ENCODE peak calls at places on chromosomes 11 and 22, in eight cellular contexts. One of them, this sample, is unnamed.

GRCh38 chr11:86469491-86470388 is 95.1 kb downstream of the CCDC81 start:
- DNase-seq in MCF 10A: no peak
- DNase-seq in stimulated activated CD4-positive, alpha-beta T cell treated with anti-CD3 and anti-CD28 coated beads, Interleukin-4, amount 100 ng/mL, for 24 hours: no peak
- DNase-seq in memory B cell: no peak
- DNase-seq in EL: no peak
- DNase-seq in spleen: no peak
- DNase-seq in HCEC 1CT: no peak
- DNase-seq in HTR-8/SVneo: no peak
- DNase-seq in this sample: no peak

GRCh38 chr11:119491753-119492455 is 68.9 kb upstream of the THY1 start:
- DNase-seq in MCF 10A: no peak
- DNase-seq in stimulated activated CD4-positive, alpha-beta T cell treated with anti-CD3 and anti-CD28 coated beads, Interleukin-4, amount 100 ng/mL, for 24 hours: no peak
- DNase-seq in memory B cell: no peak
- DNase-seq in EL: peak
- DNase-seq in spleen: peak
- DNase-seq in HCEC 1CT: peak
- DNase-seq in HTR-8/SVneo: no peak
- DNase-seq in this sample: no peak

GRCh38 chr11:110852925-110853324 is 140.7 kb upstream of the ARHGAP20 start:
- DNase-seq in MCF 10A: no peak
- DNase-seq in stimulated activated CD4-positive, alpha-beta T cell treated with anti-CD3 and anti-CD28 coated beads, Interleukin-4, amount 100 ng/mL, for 24 hours: no peak
- DNase-seq in memory B cell: no peak
- DNase-seq in EL: no peak
- DNase-seq in spleen: no peak
- DNase-seq in HCEC 1CT: no peak
- DNase-seq in HTR-8/SVneo: no peak
- DNase-seq in this sample: no peak

GRCh38 chr11:39673994-39674393 is 1785.5 kb downstream of the LRRC4C start:
- DNase-seq in MCF 10A: no peak
- DNase-seq in stimulated activated CD4-positive, alpha-beta T cell treated with anti-CD3 and anti-CD28 coated beads, Interleukin-4, amount 100 ng/mL, for 24 hours: no peak
- DNase-seq in memory B cell: no peak
- DNase-seq in EL: no peak
- DNase-seq in spleen: no peak
- DNase-seq in HCEC 1CT: no peak
- DNase-seq in HTR-8/SVneo: no peak
- DNase-seq in this sample: no peak

GRCh38 chr11:61526956-61527731 is 18.6 kb downstream of the LRRC10B start:
- DNase-seq in MCF 10A: no peak
- DNase-seq in stimulated activated CD4-positive, alpha-beta T cell treated with anti-CD3 and anti-CD28 coated beads, Interleukin-4, amount 100 ng/mL, for 24 hours: no peak
- DNase-seq in memory B cell: no peak
- DNase-seq in EL: no peak
- DNase-seq in spleen: no peak
- DNase-seq in HCEC 1CT: no peak
- DNase-seq in HTR-8/SVneo: no peak
- DNase-seq in this sample: no peak

GRCh38 chr22:35231585-35232084 is 25.7 kb upstream of the HMGXB4 start:
- DNase-seq in MCF 10A: peak
- DNase-seq in stimulated activated CD4-positive, alpha-beta T cell treated with anti-CD3 and anti-CD28 coated beads, Interleukin-4, amount 100 ng/mL, for 24 hours: peak
- DNase-seq in memory B cell: peak
- DNase-seq in EL: peak
- DNase-seq in spleen: peak
- DNase-seq in HCEC 1CT: peak
- DNase-seq in HTR-8/SVneo: peak
- DNase-seq in this sample: peak

GRCh38 chr11:11583801-11584445 is 37.9 kb downstream of the GALNT18 start:
- DNase-seq in MCF 10A: no peak
- DNase-seq in stimulated activated CD4-positive, alpha-beta T cell treated with anti-CD3 and anti-CD28 coated beads, Interleukin-4, amount 100 ng/mL, for 24 hours: no peak
- DNase-seq in memory B cell: no peak
- DNase-seq in EL: no peak
- DNase-seq in spleen: no peak
- DNase-seq in HCEC 1CT: no peak
- DNase-seq in HTR-8/SVneo: no peak
- DNase-seq in this sample: no peak

GRCh38 chr11:86990520-86990919 is 35.3 kb upstream of the FZD4 start:
- DNase-seq in MCF 10A: peak
- DNase-seq in stimulated activated CD4-positive, alpha-beta T cell treated with anti-CD3 and anti-CD28 coated beads, Interleukin-4, amount 100 ng/mL, for 24 hours: no peak
- DNase-seq in memory B cell: no peak
- DNase-seq in EL: peak
- DNase-seq in spleen: no peak
- DNase-seq in HCEC 1CT: peak
- DNase-seq in HTR-8/SVneo: peak
- DNase-seq in this sample: no peak

GRCh38 chr11:77884186-77884828 is 63.4 kb downstream of the AAMDC start:
- DNase-seq in MCF 10A: no peak
- DNase-seq in stimulated activated CD4-positive, alpha-beta T cell treated with anti-CD3 and anti-CD28 coated beads, Interleukin-4, amount 100 ng/mL, for 24 hours: no peak
- DNase-seq in memory B cell: no peak
- DNase-seq in EL: peak
- DNase-seq in spleen: no peak
- DNase-seq in HCEC 1CT: peak
- DNase-seq in HTR-8/SVneo: no peak
- DNase-seq in this sample: no peak

GRCh38 chr22:20550851-20551744 is 43.7 kb downstream of the MED15 start:
- DNase-seq in MCF 10A: no peak
- DNase-seq in stimulated activated CD4-positive, alpha-beta T cell treated with anti-CD3 and anti-CD28 coated beads, Interleukin-4, amount 100 ng/mL, for 24 hours: peak
- DNase-seq in memory B cell: peak
- DNase-seq in EL: peak
- DNase-seq in spleen: peak
- DNase-seq in HCEC 1CT: peak
- DNase-seq in HTR-8/SVneo: no peak
- DNase-seq in this sample: peak

GRCh38 chr11:104092744-104093143 is 56.3 kb downstream of the DDI1 start:
- DNase-seq in MCF 10A: no peak
- DNase-seq in stimulated activated CD4-positive, alpha-beta T cell treated with anti-CD3 and anti-CD28 coated beads, Interleukin-4, amount 100 ng/mL, for 24 hours: no peak
- DNase-seq in memory B cell: no peak
- DNase-seq in EL: no peak
- DNase-seq in spleen: no peak
- DNase-seq in HCEC 1CT: no peak
- DNase-seq in HTR-8/SVneo: no peak
- DNase-seq in this sample: no peak

GRCh38 chr11:72236083-72236697 is 7.8 kb downstream of the PHOX2A start:
- DNase-seq in MCF 10A: no peak
- DNase-seq in stimulated activated CD4-positive, alpha-beta T cell treated with anti-CD3 and anti-CD28 coated beads, Interleukin-4, amount 100 ng/mL, for 24 hours: no peak
- DNase-seq in memory B cell: no peak
- DNase-seq in EL: no peak
- DNase-seq in spleen: no peak
- DNase-seq in HCEC 1CT: no peak
- DNase-seq in HTR-8/SVneo: no peak
- DNase-seq in this sample: no peak

GRCh38 chr11:35784699-35785098 is 122.1 kb downstream of the TRIM44 start:
- DNase-seq in MCF 10A: no peak
- DNase-seq in stimulated activated CD4-positive, alpha-beta T cell treated with anti-CD3 and anti-CD28 coated beads, Interleukin-4, amount 100 ng/mL, for 24 hours: no peak
- DNase-seq in memory B cell: no peak
- DNase-seq in EL: no peak
- DNase-seq in spleen: no peak
- DNase-seq in HCEC 1CT: no peak
- DNase-seq in HTR-8/SVneo: no peak
- DNase-seq in this sample: no peak

GRCh38 chr11:128040603-128041002 is 546.8 kb downstream of the ETS1 start:
- DNase-seq in MCF 10A: peak
- DNase-seq in stimulated activated CD4-positive, alpha-beta T cell treated with anti-CD3 and anti-CD28 coated beads, Interleukin-4, amount 100 ng/mL, for 24 hours: no peak
- DNase-seq in memory B cell: no peak
- DNase-seq in EL: no peak
- DNase-seq in spleen: no peak
- DNase-seq in HCEC 1CT: peak
- DNase-seq in HTR-8/SVneo: no peak
- DNase-seq in this sample: no peak

GRCh38 chr22:45268958-45269844 is 15.5 kb upstream of the UPK3A start:
- DNase-seq in MCF 10A: peak
- DNase-seq in stimulated activated CD4-positive, alpha-beta T cell treated with anti-CD3 and anti-CD28 coated beads, Interleukin-4, amount 100 ng/mL, for 24 hours: peak
- DNase-seq in memory B cell: peak
- DNase-seq in EL: peak
- DNase-seq in spleen: peak
- DNase-seq in HCEC 1CT: peak
- DNase-seq in HTR-8/SVneo: peak
- DNase-seq in this sample: peak

GRCh38 chr11:30314625-30315024 is 8.3 kb upstream of the ARL14EP start:
- DNase-seq in MCF 10A: no peak
- DNase-seq in stimulated activated CD4-positive, alpha-beta T cell treated with anti-CD3 and anti-CD28 coated beads, Interleukin-4, amount 100 ng/mL, for 24 hours: no peak
- DNase-seq in memory B cell: no peak
- DNase-seq in EL: no peak
- DNase-seq in spleen: no peak
- DNase-seq in HCEC 1CT: no peak
- DNase-seq in HTR-8/SVneo: no peak
- DNase-seq in this sample: no peak

GRCh38 chr11:43517518-43517917 is 158.8 kb downstream of the TTC17 start:
- DNase-seq in MCF 10A: no peak
- DNase-seq in stimulated activated CD4-positive, alpha-beta T cell treated with anti-CD3 and anti-CD28 coated beads, Interleukin-4, amount 100 ng/mL, for 24 hours: no peak
- DNase-seq in memory B cell: no peak
- DNase-seq in EL: peak
- DNase-seq in spleen: no peak
- DNase-seq in HCEC 1CT: peak
- DNase-seq in HTR-8/SVneo: no peak
- DNase-seq in this sample: no peak

GRCh38 chr11:46737699-46738098 is 18.7 kb downstream of the F2 start:
- DNase-seq in MCF 10A: no peak
- DNase-seq in stimulated activated CD4-positive, alpha-beta T cell treated with anti-CD3 and anti-CD28 coated beads, Interleukin-4, amount 100 ng/mL, for 24 hours: no peak
- DNase-seq in memory B cell: no peak
- DNase-seq in EL: no peak
- DNase-seq in spleen: peak
- DNase-seq in HCEC 1CT: no peak
- DNase-seq in HTR-8/SVneo: no peak
- DNase-seq in this sample: no peak

GRCh38 chr11:65314501-65315203 is at the start of gene CDC42EP2:
- DNase-seq in MCF 10A: peak
- DNase-seq in stimulated activated CD4-positive, alpha-beta T cell treated with anti-CD3 and anti-CD28 coated beads, Interleukin-4, amount 100 ng/mL, for 24 hours: peak
- DNase-seq in memory B cell: peak
- DNase-seq in EL: peak
- DNase-seq in spleen: peak
- DNase-seq in HCEC 1CT: peak
- DNase-seq in HTR-8/SVneo: peak
- DNase-seq in this sample: peak

GRCh38 chr11:34276465-34276864 is 81.3 kb downstream of the ABTB2 start:
- DNase-seq in MCF 10A: no peak
- DNase-seq in stimulated activated CD4-positive, alpha-beta T cell treated with anti-CD3 and anti-CD28 coated beads, Interleukin-4, amount 100 ng/mL, for 24 hours: no peak
- DNase-seq in memory B cell: no peak
- DNase-seq in EL: no peak
- DNase-seq in spleen: no peak
- DNase-seq in HCEC 1CT: no peak
- DNase-seq in HTR-8/SVneo: no peak
- DNase-seq in this sample: no peak

GRCh38 chr11:83801799-83802198 is 515.6 kb upstream of the CCDC90B start:
- DNase-seq in MCF 10A: peak
- DNase-seq in stimulated activated CD4-positive, alpha-beta T cell treated with anti-CD3 and anti-CD28 coated beads, Interleukin-4, amount 100 ng/mL, for 24 hours: no peak
- DNase-seq in memory B cell: no peak
- DNase-seq in EL: no peak
- DNase-seq in spleen: no peak
- DNase-seq in HCEC 1CT: no peak
- DNase-seq in HTR-8/SVneo: no peak
- DNase-seq in this sample: no peak

GRCh38 chr11:83220279-83220678 is 26.8 kb downstream of the ANKRD42 start:
- DNase-seq in MCF 10A: peak
- DNase-seq in stimulated activated CD4-positive, alpha-beta T cell treated with anti-CD3 and anti-CD28 coated beads, Interleukin-4, amount 100 ng/mL, for 24 hours: no peak
- DNase-seq in memory B cell: no peak
- DNase-seq in EL: no peak
- DNase-seq in spleen: no peak
- DNase-seq in HCEC 1CT: no peak
- DNase-seq in HTR-8/SVneo: no peak
- DNase-seq in this sample: no peak

GRCh38 chr11:130145975-130146776 is 13.4 kb upstream of the ST14 start:
- DNase-seq in MCF 10A: peak
- DNase-seq in stimulated activated CD4-positive, alpha-beta T cell treated with anti-CD3 and anti-CD28 coated beads, Interleukin-4, amount 100 ng/mL, for 24 hours: no peak
- DNase-seq in memory B cell: no peak
- DNase-seq in EL: no peak
- DNase-seq in spleen: no peak
- DNase-seq in HCEC 1CT: no peak
- DNase-seq in HTR-8/SVneo: no peak
- DNase-seq in this sample: no peak

GRCh38 chr22:44180706-44181032 is at the start of gene PARVG:
- DNase-seq in MCF 10A: peak
- DNase-seq in stimulated activated CD4-positive, alpha-beta T cell treated with anti-CD3 and anti-CD28 coated beads, Interleukin-4, amount 100 ng/mL, for 24 hours: peak
- DNase-seq in memory B cell: peak
- DNase-seq in EL: no peak
- DNase-seq in spleen: peak
- DNase-seq in HCEC 1CT: no peak
- DNase-seq in HTR-8/SVneo: no peak
- DNase-seq in this sample: peak

GRCh38 chr11:36271794-36272409 is 17.3 kb downstream of the COMMD9 start:
- DNase-seq in MCF 10A: no peak
- DNase-seq in stimulated activated CD4-positive, alpha-beta T cell treated with anti-CD3 and anti-CD28 coated beads, Interleukin-4, amount 100 ng/mL, for 24 hours: no peak
- DNase-seq in memory B cell: no peak
- DNase-seq in EL: peak
- DNase-seq in spleen: no peak
- DNase-seq in HCEC 1CT: no peak
- DNase-seq in HTR-8/SVneo: no peak
- DNase-seq in this sample: no peak

GRCh38 chr11:1568451-1568911 is 3.6 kb downstream of the DUSP8 start:
- DNase-seq in MCF 10A: no peak
- DNase-seq in stimulated activated CD4-positive, alpha-beta T cell treated with anti-CD3 and anti-CD28 coated beads, Interleukin-4, amount 100 ng/mL, for 24 hours: no peak
- DNase-seq in memory B cell: no peak
- DNase-seq in EL: no peak
- DNase-seq in spleen: peak
- DNase-seq in HCEC 1CT: no peak
- DNase-seq in HTR-8/SVneo: no peak
- DNase-seq in this sample: no peak

GRCh38 chr11:68010058-68011041 is at the start of gene ALDH3B1:
- DNase-seq in MCF 10A: peak
- DNase-seq in stimulated activated CD4-positive, alpha-beta T cell treated with anti-CD3 and anti-CD28 coated beads, Interleukin-4, amount 100 ng/mL, for 24 hours: no peak
- DNase-seq in memory B cell: peak
- DNase-seq in EL: peak
- DNase-seq in spleen: peak
- DNase-seq in HCEC 1CT: peak
- DNase-seq in HTR-8/SVneo: peak
- DNase-seq in this sample: no peak

GRCh38 chr22:28864878-28865596 is 18.3 kb upstream of the ZNRF3 start:
- DNase-seq in MCF 10A: no peak
- DNase-seq in stimulated activated CD4-positive, alpha-beta T cell treated with anti-CD3 and anti-CD28 coated beads, Interleukin-4, amount 100 ng/mL, for 24 hours: no peak
- DNase-seq in memory B cell: no peak
- DNase-seq in EL: no peak
- DNase-seq in spleen: peak
- DNase-seq in HCEC 1CT: no peak
- DNase-seq in HTR-8/SVneo: no peak
- DNase-seq in this sample: no peak

GRCh38 chr22:50086526-50086925 is 1.3 kb upstream of the MLC1 start:
- DNase-seq in MCF 10A: no peak
- DNase-seq in stimulated activated CD4-positive, alpha-beta T cell treated with anti-CD3 and anti-CD28 coated beads, Interleukin-4, amount 100 ng/mL, for 24 hours: no peak
- DNase-seq in memory B cell: no peak
- DNase-seq in EL: peak
- DNase-seq in spleen: no peak
- DNase-seq in HCEC 1CT: no peak
- DNase-seq in HTR-8/SVneo: no peak
- DNase-seq in this sample: no peak

GRCh38 chr11:73801136-73801535 is 13.5 kb downstream of the MRPL48 start:
- DNase-seq in MCF 10A: no peak
- DNase-seq in stimulated activated CD4-positive, alpha-beta T cell treated with anti-CD3 and anti-CD28 coated beads, Interleukin-4, amount 100 ng/mL, for 24 hours: no peak
- DNase-seq in memory B cell: no peak
- DNase-seq in EL: no peak
- DNase-seq in spleen: no peak
- DNase-seq in HCEC 1CT: no peak
- DNase-seq in HTR-8/SVneo: no peak
- DNase-seq in this sample: no peak

GRCh38 chr22:20053407-20054033 is 26.5 kb upstream of the DGCR8 start:
- DNase-seq in MCF 10A: no peak
- DNase-seq in stimulated activated CD4-positive, alpha-beta T cell treated with anti-CD3 and anti-CD28 coated beads, Interleukin-4, amount 100 ng/mL, for 24 hours: no peak
- DNase-seq in memory B cell: no peak
- DNase-seq in EL: no peak
- DNase-seq in spleen: no peak
- DNase-seq in HCEC 1CT: no peak
- DNase-seq in HTR-8/SVneo: no peak
- DNase-seq in this sample: no peak

GRCh38 chr11:94295534-94295933 is 8.8 kb upstream of the IZUMO1R start:
- DNase-seq in MCF 10A: peak
- DNase-seq in stimulated activated CD4-positive, alpha-beta T cell treated with anti-CD3 and anti-CD28 coated beads, Interleukin-4, amount 100 ng/mL, for 24 hours: no peak
- DNase-seq in memory B cell: no peak
- DNase-seq in EL: no peak
- DNase-seq in spleen: no peak
- DNase-seq in HCEC 1CT: no peak
- DNase-seq in HTR-8/SVneo: no peak
- DNase-seq in this sample: no peak

GRCh38 chr11:61297741-61298140 is 2.6 kb upstream of the VWCE start:
- DNase-seq in MCF 10A: peak
- DNase-seq in stimulated activated CD4-positive, alpha-beta T cell treated with anti-CD3 and anti-CD28 coated beads, Interleukin-4, amount 100 ng/mL, for 24 hours: no peak
- DNase-seq in memory B cell: no peak
- DNase-seq in EL: peak
- DNase-seq in spleen: peak
- DNase-seq in HCEC 1CT: peak
- DNase-seq in HTR-8/SVneo: peak
- DNase-seq in this sample: no peak

GRCh38 chr11:111466615-111467014 is 45.6 kb downstream of the BTG4 start:
- DNase-seq in MCF 10A: no peak
- DNase-seq in stimulated activated CD4-positive, alpha-beta T cell treated with anti-CD3 and anti-CD28 coated beads, Interleukin-4, amount 100 ng/mL, for 24 hours: no peak
- DNase-seq in memory B cell: no peak
- DNase-seq in EL: no peak
- DNase-seq in spleen: no peak
- DNase-seq in HCEC 1CT: no peak
- DNase-seq in HTR-8/SVneo: no peak
- DNase-seq in this sample: no peak